ENCODE peak calls at places on chromosomes 13 and 19, in six cellular contexts. O is lung, M is PC-3, V is heart right ventricle, Z is colonic mucosa, A is OCI-LY7. N is an unnamed sample. For H3K4me1, the result is how much of the 10 kb centered on the place peaks cover.

GRCh38 chr19:31066385-31066784 is 282.9 kb downstream of the TSHZ3 start:
- DNase-seq in M (peak), O (no peak), V (no peak), A (no peak), Z (no peak), N (no peak)

GRCh38 chr13:92017737-92018136 is 619.3 kb downstream of the GPC5 start:
- DNase-seq in O (no peak), V (no peak), A (no peak), M (no peak), Z (no peak), N (no peak)

GRCh38 chr13:73722120-73722519 is 412.1 kb downstream of the KLF12 start:
- DNase-seq in Z (no peak), A (peak), V (no peak), M (peak), O (no peak), N (no peak)

GRCh38 chr19:49512970-49513745 is 697 bp downstream of the FCGRT start:
- DNase-seq in M (no peak), O (no peak), Z (peak), A (peak), V (peak), N (no peak)

GRCh38 chr13:114212096-114212495 is 22.6 kb upstream of the CDC16 start:
- DNase-seq in Z (no peak), M (peak), A (no peak), O (no peak), V (no peak), N (no peak)

GRCh38 chr19:29528946-29529645 is 3.3 kb downstream of the VSTM2B start:
- DNase-seq in V (no peak), Z (no peak), O (no peak), A (no peak), M (no peak), N (no peak)

GRCh38 chr19:28303502-28303901 is 909.4 kb downstream of the UQCRFS1 start:
- DNase-seq in V (no peak), M (no peak), O (no peak), Z (no peak), A (no peak), N (no peak)

GRCh38 chr19:29845576-29846176 is 33.9 kb downstream of the CCNE1 start:
- DNase-seq in V (no peak), M (no peak), A (peak), O (no peak), Z (peak), N (no peak)

GRCh38 chr13:99200433-99201167 is at the start of gene UBAC2:
- DNase-seq in O (peak), M (peak), Z (peak), A (peak), V (peak), N (peak)

GRCh38 chr19:40718774-40719391 is 2.0 kb downstream of the ITPKC start:
- DNase-seq in Z (peak), O (peak), V (peak), M (peak), A (peak), N (no peak)

GRCh38 chr19:8036438-8037099 is 16.0 kb upstream of the CCL25 start:
- DNase-seq in M (no peak), V (no peak), O (no peak), Z (no peak), A (no peak), N (no peak)

GRCh38 chr13:81639984-81640582 is 1299.2 kb upstream of the SPRY2 start:
- DNase-seq in O (no peak), M (peak), A (peak), Z (no peak), V (no peak), N (no peak)

GRCh38 chr13:107421028-107421427 is 794.3 kb downstream of the LIG4 start:
- DNase-seq in Z (no peak), A (no peak), O (no peak), V (no peak), M (peak), N (no peak)

GRCh38 chr19:38210458-38210987 is 13.5 kb downstream of the DPF1 start:
- DNase-seq in Z (peak), A (no peak), O (no peak), V (peak), M (no peak), N (no peak)

GRCh38 chr19:41192574-41193419 is at the start of gene CYP2S1:
- DNase-seq in V (no peak), A (no peak), M (peak), O (no peak), Z (peak), N (no peak)

GRCh38 chr19:40512473-40513344 is 45.9 kb downstream of the SPTBN4 start:
- DNase-seq in A (no peak), M (no peak), Z (no peak), V (no peak), O (no peak), N (no peak)

GRCh38 chr19:28883241-28883693 is 329.7 kb downstream of the UQCRFS1 start:
- DNase-seq in A (no peak), M (no peak), V (peak), O (no peak), Z (no peak), N (no peak)

GRCh38 chr19:22814124-22814523 is 18.0 kb upstream of the ZNF723 start:
- DNase-seq in M (no peak), O (no peak), V (no peak), A (no peak), Z (no peak), N (no peak)

GRCh38 chr13:37141011-37141410 is 35.5 kb upstream of the CSNK1A1L start:
- DNase-seq in O (no peak), V (no peak), Z (no peak), A (no peak), M (no peak), N (no peak)

GRCh38 chr13:110419391-110419791 is 112.3 kb downstream of the COL4A2 start:
- DNase-seq in M (no peak), Z (no peak), A (no peak), V (no peak), O (no peak), N (no peak)

GRCh38 chr19:3699071-3699740 is 1.1 kb downstream of the PIP5K1C start:
- DNase-seq in A (peak), O (no peak), V (peak), M (peak), Z (peak), N (no peak)

GRCh38 chr19:55467236-55468053 is 2.9 kb upstream of the C19orf85 start:
- DNase-seq in M (peak), A (peak), O (peak), V (peak), Z (peak), N (no peak)

GRCh38 chr13:98454389-98454881 is 122.5 kb downstream of the STK24 start:
- DNase-seq in A (no peak), O (no peak), V (no peak), M (peak), Z (no peak), N (no peak)

GRCh38 chr19:54462713-54463530 is 656 bp downstream of the LENG9 start:
- DNase-seq in Z (peak), O (peak), V (peak), A (peak), M (peak), N (no peak)

GRCh38 chr19:13366529-13367143 is 139.6 kb downstream of the CACNA1A start:
- DNase-seq in A (peak), M (peak), O (no peak), V (no peak), Z (no peak), N (peak)

GRCh38 chr13:91372813-91373420 is 25.4 kb downstream of the MIR17HG start:
- DNase-seq in M (no peak), A (no peak), Z (no peak), O (no peak), V (no peak), N (no peak)

GRCh38 chr13:30529085-30529815 is 63.5 kb upstream of the HMGB1 start:
- DNase-seq in Z (no peak), O (no peak), A (no peak), M (no peak), V (no peak), N (no peak)

GRCh38 chr13:110442946-110443632 is 118.4 kb downstream of the RAB20 start:
- DNase-seq in V (no peak), O (no peak), M (peak), Z (no peak), A (no peak), N (no peak)

GRCh38 chr13:96034662-96035061 is 18.5 kb downstream of the UGGT2 start:
- DNase-seq in A (no peak), O (no peak), V (no peak), M (no peak), Z (no peak), N (no peak)

GRCh38 chr19:45657520-45658163 is 10.4 kb upstream of the GIPR start:
- DNase-seq in A (no peak), M (no peak), Z (no peak), V (no peak), O (no peak), N (no peak)

DNA sequence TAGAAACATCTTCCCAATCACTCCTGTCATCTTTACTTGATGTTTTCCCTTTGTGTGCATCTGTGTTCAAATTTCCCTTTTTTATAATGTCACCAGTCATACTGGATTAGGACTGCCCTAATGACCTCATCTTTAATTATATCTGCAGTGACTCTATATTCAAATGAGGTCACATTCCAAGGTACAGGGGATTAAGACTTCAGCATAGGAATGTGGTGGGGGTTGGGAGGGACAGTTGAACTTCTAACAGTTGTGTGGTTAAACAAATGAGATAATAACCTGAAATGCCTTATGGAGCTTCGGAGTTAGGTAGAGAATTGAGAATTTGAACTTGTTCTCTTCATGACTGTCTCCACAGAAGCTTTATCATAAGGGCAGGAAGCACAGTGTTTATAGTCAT is 23.0 kb downstream of the PAN3 start:
- DNase-seq in A (no peak), V (no peak), M (no peak), Z (peak), O (no peak), N (no peak)
- H3K4me3 ChIP-seq in A (no peak), V (no peak), M (no peak), Z (no peak), O (no peak), N (no peak)

DNA sequence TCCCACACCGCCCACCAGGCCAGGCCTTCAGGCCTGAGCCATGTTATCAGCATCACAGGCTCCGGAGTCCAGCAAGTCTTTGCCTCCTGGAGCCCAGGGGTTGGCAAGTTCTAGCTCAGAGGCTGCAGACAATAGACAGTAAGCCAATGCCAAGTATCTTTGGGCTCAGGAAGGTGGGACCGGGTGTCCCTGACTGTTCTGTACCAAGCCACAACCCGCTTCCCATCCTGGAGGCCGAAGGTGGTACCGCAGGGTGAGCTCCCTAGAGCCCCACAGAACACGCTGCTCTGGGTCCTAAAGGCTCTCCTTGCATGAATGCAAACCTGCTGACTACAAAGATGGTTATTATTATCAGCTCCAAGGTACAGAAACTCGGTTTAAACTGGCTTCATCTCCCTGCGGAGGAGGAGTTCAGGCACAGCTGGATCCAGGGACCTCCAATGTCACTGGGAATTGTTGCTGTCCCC is 5.5 kb upstream of the FSTL3 start:
- DNase-seq in O (no peak), A (no peak), V (no peak), Z (no peak), M (no peak), N (no peak)
- H3K4me1 ChIP-seq in O (under half), A (under half), V (under half), Z (under half), M (under half), N (under half)

GRCh38 chr13:72599148-72599743 is 128.2 kb downstream of the MZT1 start:
- DNase-seq in M (no peak), A (no peak), V (no peak), Z (no peak), O (no peak), N (no peak)
- H3K4me3 ChIP-seq in M (no peak), A (no peak), V (no peak), Z (no peak), O (no peak), N (no peak)

GRCh38 chr19:1896508-1896907 is 8.7 kb upstream of the ADAT3 start:
- DNase-seq in M (no peak), A (no peak), V (no peak), Z (no peak), O (no peak), N (no peak)
- H3K4me1 ChIP-seq in M (under half), A (under half), V (under half), Z (under half), O (under half), N (under half)

GRCh38 chr13:50400930-50401553 is 385.8 kb downstream of the KCNRG start:
- DNase-seq in V (no peak), O (no peak), M (no peak), A (no peak), Z (no peak), N (no peak)
- H3K4me3 ChIP-seq in V (no peak), O (no peak), M (no peak), A (no peak), Z (no peak), N (no peak)

N was measured in iPS DF 6.9.